ENCODE peak calls at places on chromosomes 3 and 15, in eight cellular contexts. N is IMR-90; J is CD14-positive monocyte; O is DND-41; V is T-helper 2 cell; C is RPMI7951; E is amygdala; L is CD8-positive, alpha-beta memory T cell. T is an unnamed sample.

GRCh38 chr3:45224824-45225464 is 1.1 kb downstream of the TMEM158 start:
- DNase-seq in N (peak), J (peak), O (peak), V (no peak), C (peak), E (peak), L (no peak), T (peak)

GRCh38 chr3:142028174-142028833 is 121.0 kb downstream of the TFDP2 start:
- DNase-seq in N (peak), J (no peak), O (peak), V (peak), C (peak), E (no peak), L (no peak), T (peak)

GRCh38 chr15:36478561-36478960 is 100.9 kb upstream of the CDIN1 start:
- DNase-seq in N (no peak), J (no peak), O (no peak), V (no peak), C (no peak), E (no peak), L (no peak), T (peak)

GRCh38 chr3:124837730-124838186 is 49.4 kb downstream of the ITGB5 start:
- DNase-seq in N (peak), J (no peak), O (no peak), V (no peak), C (peak), E (no peak), L (no peak), T (peak)

GRCh38 chr3:112375117-112375516 is 42.2 kb downstream of the CD200 start:
- DNase-seq in N (no peak), J (no peak), O (no peak), V (no peak), C (no peak), E (no peak), L (no peak), T (no peak)

GRCh38 chr3:195697582-195698324 is 23.0 kb upstream of the MUC20 start:
- DNase-seq in N (peak), J (no peak), O (no peak), V (no peak), C (peak), E (no peak), L (no peak), T (no peak)

GRCh38 chr3:18224406-18224805 is 200.7 kb downstream of the SATB1 start:
- DNase-seq in N (no peak), J (no peak), O (no peak), V (no peak), C (no peak), E (no peak), L (no peak), T (no peak)

GRCh38 chr15:89243046-89243690 is 611 bp upstream of the FANCI start:
- DNase-seq in N (peak), J (no peak), O (no peak), V (no peak), C (no peak), E (no peak), L (no peak), T (no peak)

GRCh38 chr3:187342255-187342654 is 25.9 kb upstream of the RTP4 start:
- DNase-seq in N (no peak), J (no peak), O (no peak), V (no peak), C (no peak), E (no peak), L (no peak), T (no peak)

GRCh38 chr3:53643757-53644156 is 149.3 kb downstream of the CACNA1D start:
- DNase-seq in N (no peak), J (no peak), O (no peak), V (no peak), C (no peak), E (no peak), L (no peak), T (no peak)

GRCh38 chr15:61159901-61160300 is 69.2 kb downstream of the RORA start:
- DNase-seq in N (no peak), J (no peak), O (no peak), V (no peak), C (no peak), E (no peak), L (no peak), T (no peak)

GRCh38 chr3:66722675-66723074 is 221.9 kb upstream of the LRIG1 start:
- DNase-seq in N (peak), J (no peak), O (no peak), V (no peak), C (peak), E (no peak), L (no peak), T (no peak)

GRCh38 chr3:182327196-182327681 is 466.1 kb upstream of the ATP11B start:
- DNase-seq in N (no peak), J (no peak), O (no peak), V (no peak), C (peak), E (no peak), L (no peak), T (no peak)

GRCh38 chr15:30984542-30984941 is 6.9 kb downstream of the MTMR10 start:
- DNase-seq in N (no peak), J (no peak), O (no peak), V (no peak), C (no peak), E (peak), L (no peak), T (peak)

GRCh38 chr3:36446230-36446629 is 65.9 kb downstream of the STAC start:
- DNase-seq in N (no peak), J (no peak), O (no peak), V (no peak), C (no peak), E (no peak), L (no peak), T (no peak)

GRCh38 chr15:100852630-100853029 is 27.0 kb upstream of the ALDH1A3 start:
- DNase-seq in N (no peak), J (no peak), O (no peak), V (no peak), C (no peak), E (no peak), L (no peak), T (no peak)

T was measured in foreskin melanocyte.